ENCODE peak calls at places on chromosomes 5 and 9, in nine cellular contexts. S is LoVo, E is MG63, C is kidney, P is GM12892, H is nephron progenitor cell, Q is choroid plexus epithelial cell, G is AG08395, M is left cardiac atrium. B is an unnamed sample.

GRCh38 chr9:127305450-127306226 is 41.1 kb downstream of the GARNL3 start:
- DNase-seq in M (no peak), C (no peak), Q (no peak), S (no peak), H (no peak), G (no peak), P (no peak), E (no peak), B (no peak)

GRCh38 chr9:118533101-118533500 is 828.9 kb downstream of the TLR4 start:
- DNase-seq in C (no peak), G (peak), H (no peak), Q (peak), M (no peak), S (no peak), P (no peak), E (no peak), B (no peak)

GRCh38 chr5:98076501-98076900 is 697.0 kb upstream of the RGMB start:
- DNase-seq in C (no peak), G (no peak), P (no peak), E (no peak), Q (no peak), M (no peak), H (no peak), S (no peak), B (no peak)

GRCh38 chr9:123741214-123741613 is 188.7 kb downstream of the DENND1A start:
- DNase-seq in G (no peak), E (no peak), C (no peak), H (no peak), Q (no peak), M (no peak), P (no peak), S (no peak), B (no peak)

GRCh38 chr5:123000731-123001130 is 35.8 kb downstream of the PPIC start:
- DNase-seq in P (no peak), G (no peak), M (no peak), Q (no peak), H (no peak), C (no peak), S (no peak), E (no peak), B (no peak)

GRCh38 chr9:133031496-133031911 is 707 bp downstream of the GTF3C5 start:
- DNase-seq in S (no peak), Q (no peak), M (no peak), E (no peak), C (peak), P (no peak), H (no peak), G (no peak), B (no peak)

GRCh38 chr9:68979538-68980314 is 34.2 kb downstream of the PRKACG start:
- DNase-seq in C (no peak), S (no peak), P (no peak), Q (no peak), M (no peak), H (no peak), G (no peak), E (no peak), B (no peak)

GRCh38 chr9:89010526-89011089 is 19.3 kb downstream of the S1PR3 start:
- DNase-seq in H (no peak), P (no peak), M (no peak), Q (no peak), S (no peak), E (no peak), C (no peak), G (no peak), B (no peak)

GRCh38 chr5:149671544-149671943 is 58.6 kb upstream of the PPARGC1B start:
- DNase-seq in P (no peak), G (no peak), C (no peak), E (peak), H (no peak), M (no peak), Q (no peak), S (no peak), B (no peak)

GRCh38 chr5:10118150-10118549 is 131.5 kb downstream of the ATPSCKMT start:
- DNase-seq in S (no peak), G (peak), E (no peak), P (no peak), C (no peak), M (no peak), Q (no peak), H (no peak), B (no peak)

GRCh38 chr5:101932599-101932998 is 363.5 kb downstream of the SLCO4C1 start:
- DNase-seq in E (no peak), G (no peak), H (no peak), Q (no peak), S (no peak), C (no peak), P (no peak), M (no peak), B (no peak)

GRCh38 chr5:172505840-172506638 is 51.7 kb upstream of the SH3PXD2B start:
- DNase-seq in Q (no peak), G (no peak), C (no peak), E (no peak), S (no peak), M (no peak), P (no peak), H (no peak), B (no peak)

GRCh38 chr9:23005061-23005690 is 558.6 kb downstream of the DMRTA1 start:
- DNase-seq in H (no peak), P (no peak), E (no peak), G (no peak), C (no peak), Q (peak), S (no peak), M (no peak), B (no peak)

GRCh38 chr5:5271606-5272321 is 131.6 kb downstream of the ADAMTS16 start:
- DNase-seq in G (no peak), M (no peak), P (no peak), S (no peak), E (no peak), H (no peak), Q (peak), C (no peak), B (no peak)

GRCh38 chr9:73213300-73213699 is 61.6 kb downstream of the ANXA1 start:
- DNase-seq in E (no peak), M (no peak), G (no peak), P (no peak), Q (no peak), H (no peak), S (no peak), C (no peak), B (no peak)

GRCh38 chr5:102223542-102224444 is 72.3 kb downstream of the SLCO4C1 start:
- DNase-seq in M (no peak), Q (peak), G (no peak), P (no peak), C (no peak), S (peak), H (peak), E (no peak), B (no peak)

GRCh38 chr5:16663848-16664247 is 47.1 kb upstream of the RETREG1 start:
- DNase-seq in Q (no peak), E (no peak), S (no peak), G (no peak), M (no peak), P (no peak), C (no peak), H (no peak), B (no peak)

GRCh38 chr5:72377920-72378635 is 57.9 kb downstream of the PTCD2 start:
- DNase-seq in M (peak), S (no peak), H (no peak), G (no peak), Q (peak), C (no peak), E (no peak), P (no peak), B (no peak)

GRCh38 chr9:82091610-82092009 is 103.0 kb downstream of the SPATA31D1 start:
- DNase-seq in C (no peak), P (no peak), G (no peak), Q (no peak), M (no peak), H (no peak), E (no peak), S (no peak), B (no peak)

GRCh38 chr5:149002053-149002452 is 60.8 kb downstream of the SH3TC2 start:
- DNase-seq in H (peak), C (no peak), S (peak), P (no peak), G (peak), E (peak), Q (peak), M (no peak), B (no peak)

GRCh38 chr9:63816742-63817621 is 1468.0 kb downstream of the FOXD4L5 start:
- DNase-seq in H (peak), M (peak), S (no peak), C (peak), G (peak), P (peak), E (peak), Q (peak), B (peak)

GRCh38 chr9:14349818-14350333 is 35.9 kb upstream of the NFIB start:
- DNase-seq in E (no peak), Q (no peak), M (no peak), G (no peak), P (no peak), H (no peak), S (no peak), C (no peak), B (no peak)

GRCh38 chr9:115328228-115328627 is 210.3 kb upstream of the TNC start:
- DNase-seq in E (peak), H (peak), G (peak), Q (peak), C (no peak), P (no peak), M (peak), S (no peak), B (no peak)

GRCh38 chr9:72997387-72997995 is 44.6 kb upstream of the ALDH1A1 start:
- DNase-seq in C (no peak), E (no peak), P (no peak), M (no peak), G (no peak), S (no peak), H (no peak), Q (no peak), B (no peak)

GRCh38 chr5:150209020-150209635 is 19.3 kb downstream of the SLC6A7 start:
- DNase-seq in M (no peak), P (no peak), C (peak), Q (peak), S (no peak), H (no peak), G (peak), E (peak), B (no peak)

GRCh38 chr9:68704498-68704803 is 589 bp upstream of the PIP5K1B start:
- DNase-seq in G (no peak), S (no peak), M (no peak), P (no peak), Q (no peak), E (no peak), C (no peak), H (no peak), B (no peak)

GRCh38 chr5:125717209-125717608 is 706.0 kb upstream of the GRAMD2B start:
- DNase-seq in H (no peak), C (no peak), G (peak), Q (peak), M (no peak), P (no peak), S (no peak), E (no peak), B (no peak)

GRCh38 chr5:34555699-34556513 is 100.2 kb upstream of the RAI14 start:
- DNase-seq in M (no peak), C (no peak), S (peak), E (no peak), P (no peak), G (no peak), Q (no peak), H (no peak), B (no peak)

B was measured in effector CD4-positive, alpha-beta T cell.